ENCODE peak calls at places on chromosomes 7 and 10, in four cellular contexts. One of them, this sample, is unnamed.

GRCh38 chr7:12708314-12708713 is 20.9 kb downstream of the ARL4A start:
- DNase-seq in HepG2: no peak
- DNase-seq in K562: no peak
- DNase-seq in GM12878: no peak
- DNase-seq in this sample: no peak

GRCh38 chr7:13282377-13282980 is 595.0 kb downstream of the ARL4A start:
- DNase-seq in GM12878: no peak
- DNase-seq in HepG2: no peak
- DNase-seq in K562: no peak
- DNase-seq in this sample: no peak

GRCh38 chr10:81876253-81876731 is 1.3 kb downstream of the NRG3 start:
- DNase-seq in K562: no peak
- DNase-seq in GM12878: no peak
- DNase-seq in HepG2: no peak
- DNase-seq in this sample: no peak

GRCh38 chr7:22090107-22090506 is 144.4 kb upstream of the CDCA7L start:
- DNase-seq in K562: no peak
- DNase-seq in GM12878: no peak
- DNase-seq in HepG2: no peak
- DNase-seq in this sample: no peak

GRCh38 chr10:63491558-63492316 is 26.0 kb upstream of the JMJD1C start:
- DNase-seq in GM12878: no peak
- DNase-seq in HepG2: no peak
- DNase-seq in K562: no peak
- DNase-seq in this sample: no peak

GRCh38 chr7:140342732-140343514 is 55.4 kb downstream of the SLC37A3 start:
- DNase-seq in K562: peak; percentile 59
- DNase-seq in HepG2: peak; percentile 29
- DNase-seq in GM12878: no peak
- DNase-seq in this sample: no peak

GRCh38 chr7:120915314-120915713 is 35.3 kb upstream of the ING3 start:
- DNase-seq in HepG2: no peak
- DNase-seq in GM12878: no peak
- DNase-seq in K562: no peak
- DNase-seq in this sample: no peak

GRCh38 chr7:122303971-122304603 is 463 bp downstream of the FEZF1 start:
- DNase-seq in HepG2: no peak
- DNase-seq in GM12878: no peak
- DNase-seq in K562: no peak
- DNase-seq in this sample: no peak

GRCh38 chr10:7969623-7970022 is 84.9 kb upstream of the GATA3 start:
- DNase-seq in HepG2: no peak
- DNase-seq in GM12878: no peak
- DNase-seq in K562: peak; percentile 46
- DNase-seq in this sample: no peak

GRCh38 chr7:2932761-2933251 is 88.7 kb upstream of the GNA12 start:
- DNase-seq in GM12878: no peak
- DNase-seq in HepG2: no peak
- DNase-seq in K562: no peak
- DNase-seq in this sample: no peak

GRCh38 chr7:3235322-3235721 is 65.7 kb upstream of the SDK1 start:
- DNase-seq in K562: no peak
- DNase-seq in GM12878: no peak
- DNase-seq in HepG2: no peak
- DNase-seq in this sample: no peak

GRCh38 chr10:75492151-75492550 is 60.7 kb downstream of the LRMDA start:
- DNase-seq in K562: no peak
- DNase-seq in GM12878: no peak
- DNase-seq in HepG2: no peak
- DNase-seq in this sample: no peak

GRCh38 chr7:69837387-69838068 is 239.3 kb downstream of the AUTS2 start:
- DNase-seq in GM12878: no peak
- DNase-seq in HepG2: no peak
- DNase-seq in K562: no peak
- DNase-seq in this sample: peak; percentile 73

GRCh38 chr10:123807444-123808035 is 84.1 kb downstream of the CPXM2 start:
- DNase-seq in K562: no peak
- DNase-seq in HepG2: no peak
- DNase-seq in GM12878: no peak
- DNase-seq in this sample: no peak

GRCh38 chr10:46545861-46546590 is 10.4 kb downstream of the GPRIN2 start:
- DNase-seq in K562: no peak
- DNase-seq in GM12878: no peak
- DNase-seq in HepG2: no peak
- DNase-seq in this sample: no peak

GRCh38 chr10:99329238-99329890 is at the start of gene CNNM1:
- DNase-seq in HepG2: no peak
- DNase-seq in GM12878: no peak
- DNase-seq in K562: no peak
- DNase-seq in this sample: no peak

GRCh38 chr10:104331208-104331838 is 6.9 kb downstream of the ITPRIP start:
- DNase-seq in GM12878: no peak
- DNase-seq in K562: no peak
- DNase-seq in HepG2: peak; percentile 70
- DNase-seq in this sample: no peak

GRCh38 chr7:87416682-87417587 is 58.5 kb downstream of the ABCB4 start:
- DNase-seq in HepG2: peak; percentile 59
- DNase-seq in GM12878: peak; percentile 44
- DNase-seq in K562: peak; percentile 49
- DNase-seq in this sample: peak; percentile 27

GRCh38 chr7:101828308-101829020 is 11.0 kb downstream of the CUX1 start:
- DNase-seq in HepG2: no peak
- DNase-seq in GM12878: no peak
- DNase-seq in K562: no peak
- DNase-seq in this sample: no peak

GRCh38 chr7:157405501-157405900 is 68.7 kb downstream of the DNAJB6 start:
- DNase-seq in K562: no peak
- DNase-seq in HepG2: no peak
- DNase-seq in GM12878: no peak
- DNase-seq in this sample: no peak

GRCh38 chr7:6234384-6234783 is 38.0 kb downstream of the CYTH3 start:
- DNase-seq in K562: no peak
- DNase-seq in HepG2: no peak
- DNase-seq in GM12878: no peak
- DNase-seq in this sample: no peak

GRCh38 chr7:128203710-128204214 is 37.3 kb upstream of the LEP start:
- DNase-seq in HepG2: no peak
- DNase-seq in GM12878: no peak
- DNase-seq in K562: no peak
- DNase-seq in this sample: no peak

GRCh38 chr10:108840944-108841343 is 1082.4 kb downstream of the XPNPEP1 start:
- DNase-seq in GM12878: no peak
- DNase-seq in K562: no peak
- DNase-seq in HepG2: no peak
- DNase-seq in this sample: no peak

GRCh38 chr10:59817806-59818205 is 64.6 kb upstream of the MRLN start:
- DNase-seq in K562: no peak
- DNase-seq in GM12878: no peak
- DNase-seq in HepG2: no peak
- DNase-seq in this sample: no peak

GRCh38 chr7:30652951-30653641 is 29.2 kb downstream of the CRHR2 start:
- DNase-seq in K562: no peak
- DNase-seq in GM12878: no peak
- DNase-seq in HepG2: no peak
- DNase-seq in this sample: no peak

GRCh38 chr10:3411044-3411443 is 238.5 kb upstream of the PITRM1 start:
- DNase-seq in HepG2: no peak
- DNase-seq in GM12878: no peak
- DNase-seq in K562: no peak
- DNase-seq in this sample: no peak

GRCh38 chr7:87596696-87597095 is 4.0 kb downstream of the ABCB1 start:
- DNase-seq in GM12878: no peak
- DNase-seq in K562: no peak
- DNase-seq in HepG2: no peak
- DNase-seq in this sample: no peak

GRCh38 chr10:63573068-63573697 is 52.0 kb downstream of the REEP3 start:
- DNase-seq in K562: no peak
- DNase-seq in HepG2: no peak
- DNase-seq in GM12878: no peak
- DNase-seq in this sample: no peak

GRCh38 chr7:139613971-139614411 is 90.5 kb downstream of the CLEC2L start:
- DNase-seq in K562: no peak
- DNase-seq in GM12878: no peak
- DNase-seq in HepG2: no peak
- DNase-seq in this sample: peak; percentile 9

GRCh38 chr7:16271355-16271754 is 150.0 kb downstream of the CRPPA start:
- DNase-seq in HepG2: no peak
- DNase-seq in GM12878: no peak
- DNase-seq in K562: no peak
- DNase-seq in this sample: no peak

GRCh38 chr10:947051-947450 is 15.5 kb upstream of the LARP4B start:
- DNase-seq in K562: no peak
- DNase-seq in GM12878: no peak
- DNase-seq in HepG2: no peak
- DNase-seq in this sample: no peak

GRCh38 chr7:7976677-7977076 is 8.1 kb downstream of the GLCCI1 start:
- DNase-seq in K562: no peak
- DNase-seq in GM12878: no peak
- DNase-seq in HepG2: no peak
- DNase-seq in this sample: no peak

GRCh38 chr10:43198682-43199005 is 60.4 kb downstream of the CSGALNACT2 start:
- DNase-seq in HepG2: no peak
- DNase-seq in GM12878: no peak
- DNase-seq in K562: no peak
- DNase-seq in this sample: no peak

GRCh38 chr10:29109700-29110099 is 179.2 kb upstream of the LYZL1 start:
- DNase-seq in HepG2: peak; percentile 65
- DNase-seq in K562: no peak
- DNase-seq in GM12878: no peak
- DNase-seq in this sample: no peak
- TF ChIP-seq BRCA1 in HepG2: no peak
- TF ChIP-seq BRCA1 in K562: no peak
- TF ChIP-seq BRCA1 in GM12878: no peak
- TF ChIP-seq BRCA1 in this sample: no peak

GRCh38 chr10:118843647-118844265 is 89.0 kb upstream of the CACUL1 start:
- DNase-seq in HepG2: no peak
- DNase-seq in GM12878: no peak
- DNase-seq in K562: no peak
- DNase-seq in this sample: no peak
- TF ChIP-seq BRCA1 in HepG2: no peak
- TF ChIP-seq BRCA1 in GM12878: no peak
- TF ChIP-seq BRCA1 in K562: no peak
- TF ChIP-seq BRCA1 in this sample: no peak

GRCh38 chr10:44929356-44930113 is 18.4 kb downstream of the TMEM72 start:
- DNase-seq in HepG2: no peak
- DNase-seq in K562: no peak
- DNase-seq in GM12878: no peak
- DNase-seq in this sample: no peak
- TF ChIP-seq BRCA1 in HepG2: no peak
- TF ChIP-seq BRCA1 in K562: no peak
- TF ChIP-seq BRCA1 in GM12878: no peak
- TF ChIP-seq BRCA1 in this sample: no peak

GRCh38 chr7:1817061-1817712 is 147.1 kb downstream of the ELFN1 start:
- DNase-seq in K562: no peak
- DNase-seq in HepG2: no peak
- DNase-seq in GM12878: no peak
- DNase-seq in this sample: no peak
- TF ChIP-seq BRCA1 in K562: no peak
- TF ChIP-seq BRCA1 in HepG2: no peak
- TF ChIP-seq BRCA1 in GM12878: no peak
- TF ChIP-seq BRCA1 in this sample: no peak

GRCh38 chr7:94741179-94741578 is 85.2 kb upstream of the SGCE start:
- DNase-seq in HepG2: peak; percentile 7
- DNase-seq in K562: no peak
- DNase-seq in GM12878: no peak
- DNase-seq in this sample: no peak
- TF ChIP-seq BRCA1 in HepG2: no peak
- TF ChIP-seq BRCA1 in K562: no peak
- TF ChIP-seq BRCA1 in GM12878: no peak
- TF ChIP-seq BRCA1 in this sample: no peak

DNA sequence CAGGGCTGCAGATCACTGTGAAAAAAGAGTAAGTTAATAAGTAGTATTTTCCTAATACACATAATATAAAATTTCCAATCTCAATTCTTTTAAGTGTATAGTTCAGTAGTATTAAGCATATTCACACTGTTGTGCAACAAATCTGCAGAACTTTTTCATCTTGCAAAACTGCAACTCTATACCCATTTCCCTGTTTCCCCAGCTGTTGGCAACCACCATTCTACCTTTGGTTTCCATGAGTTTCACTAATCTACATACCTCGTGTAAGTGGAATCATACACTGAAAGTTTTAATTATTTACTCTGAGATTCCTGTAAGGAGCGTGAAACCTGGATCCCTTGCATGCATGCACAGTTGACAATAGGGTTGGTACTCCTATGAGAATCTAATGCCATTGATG is 155.4 kb downstream of the ZPBP start:
- DNase-seq in GM12878: no peak
- DNase-seq in HepG2: no peak
- DNase-seq in K562: no peak
- DNase-seq in this sample: no peak
- TF ChIP-seq BRCA1 in GM12878: no peak
- TF ChIP-seq BRCA1 in HepG2: no peak
- TF ChIP-seq BRCA1 in K562: no peak
- TF ChIP-seq BRCA1 in this sample: no peak

DNA sequence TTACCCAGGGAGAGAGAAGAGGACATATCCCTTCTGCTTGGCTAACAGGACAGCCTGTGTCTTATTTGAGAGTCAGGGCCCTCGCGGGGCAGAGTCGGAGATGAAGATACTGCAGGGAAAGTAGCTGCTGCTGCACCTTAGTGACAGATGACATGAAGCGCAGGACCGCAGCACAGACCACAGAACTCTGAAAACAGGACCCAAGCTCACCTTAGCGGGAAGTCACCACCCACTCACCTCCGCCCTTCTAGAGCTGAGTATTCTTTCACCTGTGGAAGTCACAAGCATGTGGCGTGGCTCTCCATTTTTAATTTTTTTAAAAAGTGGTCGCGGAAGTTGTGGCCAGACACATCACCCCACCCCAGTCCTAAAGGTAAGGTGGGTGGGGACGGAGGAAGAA is 191.4 kb downstream of the FAM107B start:
- DNase-seq in GM12878: no peak
- DNase-seq in K562: no peak
- DNase-seq in HepG2: no peak
- DNase-seq in this sample: no peak
- TF ChIP-seq BRCA1 in GM12878: no peak
- TF ChIP-seq BRCA1 in K562: no peak
- TF ChIP-seq BRCA1 in HepG2: no peak
- TF ChIP-seq BRCA1 in this sample: no peak

This sample was measured in H1.